ENCODE peak calls at places on chromosomes 6 and 20, in five cellular contexts. J is AG04450, Y is Peyer's patch, W is psoas muscle, Z is type B pancreatic cell. L is an unnamed sample.

GRCh38 chr6:90217621-90218496 is 78.8 kb downstream of the BACH2 start:
- DNase-seq in J (no peak), Y (peak), W (no peak), Z (peak), L (no peak)

GRCh38 chr6:152301806-152302568 is 335.2 kb downstream of the SYNE1 start:
- DNase-seq in J (peak), Y (peak), W (peak), Z (peak), L (peak)

GRCh38 chr20:34713194-34713943 is 9.2 kb downstream of the TP53INP2 start:
- DNase-seq in J (peak), Y (peak), W (no peak), Z (no peak), L (peak)

GRCh38 chr6:85923013-85923430 is 280.3 kb upstream of the SYNCRIP start:
- DNase-seq in J (peak), Y (no peak), W (no peak), Z (no peak), L (peak)

GRCh38 chr6:47134476-47135189 is 92.5 kb upstream of the ADGRF1 start:
- DNase-seq in J (peak), Y (no peak), W (no peak), Z (no peak), L (peak)

GRCh38 chr6:27503436-27504030 is 30.6 kb upstream of the ZNF184 start:
- DNase-seq in J (no peak), Y (peak), W (peak), Z (peak), L (peak)

GRCh38 chr6:111478064-111478476 is 4.9 kb downstream of the REV3L start:
- DNase-seq in J (no peak), Y (no peak), W (no peak), Z (no peak), L (no peak)

GRCh38 chr6:68756454-68757375 is 121.6 kb downstream of the ADGRB3 start:
- DNase-seq in J (no peak), Y (no peak), W (no peak), Z (no peak), L (no peak)

GRCh38 chr6:150635906-150636514 is 36.3 kb downstream of the PLEKHG1 start:
- DNase-seq in J (no peak), Y (no peak), W (no peak), Z (no peak), L (no peak)

GRCh38 chr6:154239392-154239791 is 117.2 kb downstream of the IPCEF1 start:
- DNase-seq in J (no peak), Y (no peak), W (no peak), Z (no peak), L (no peak)

GRCh38 chr6:72151742-72152141 is 265.4 kb downstream of the RIMS1 start:
- DNase-seq in J (no peak), Y (no peak), W (no peak), Z (no peak), L (no peak)

GRCh38 chr6:163570579-163571231 is 156.2 kb downstream of the QKI start:
- DNase-seq in J (no peak), Y (no peak), W (no peak), Z (no peak), L (no peak)

DNA sequence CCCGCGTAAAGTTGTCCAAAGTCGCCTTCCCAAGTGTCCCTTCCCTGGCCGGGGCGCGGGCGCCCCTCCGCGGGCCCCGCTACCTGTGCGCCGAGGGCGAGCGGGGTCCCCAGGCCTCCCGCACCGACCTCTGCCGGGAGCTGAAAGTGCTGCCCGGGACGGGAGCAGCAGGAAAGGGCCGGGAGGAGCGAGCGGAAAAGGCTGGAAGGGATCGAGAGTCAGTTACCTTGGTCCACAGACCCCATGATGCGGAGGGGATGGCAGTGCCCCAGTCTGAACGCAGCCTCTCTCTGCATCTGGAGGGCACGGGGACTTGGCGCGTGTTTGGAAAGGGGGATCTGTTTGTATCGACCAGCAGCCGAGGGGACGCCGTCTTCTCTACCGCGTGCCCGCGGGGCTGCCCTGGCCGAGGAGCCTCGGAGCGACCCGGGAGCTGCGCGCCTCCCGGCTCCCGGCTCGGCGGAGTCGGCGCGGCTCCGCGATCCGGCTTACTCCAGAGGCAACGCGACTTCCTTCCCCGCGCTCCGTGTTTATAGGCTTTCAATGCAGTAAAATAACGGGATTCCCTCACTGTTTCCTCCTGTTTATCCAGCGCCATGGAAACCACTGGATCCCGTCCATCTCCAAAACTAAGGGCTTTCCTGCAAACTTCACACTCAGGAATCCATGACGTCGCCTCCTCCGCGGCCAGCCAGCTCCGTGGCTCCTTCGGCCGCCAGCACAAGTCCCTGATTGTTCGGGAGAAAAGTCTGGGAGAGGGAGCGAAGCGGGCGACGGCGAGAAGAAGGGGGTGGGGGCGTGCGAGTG is 20.0 kb upstream of the NFATC2 start:
- DNase-seq in J (peak), Y (peak), W (peak), Z (peak), L (peak)
- TF ChIP-seq CTCF in J (peak), Y (no peak), W (no peak), Z (no peak), L (peak)

DNA sequence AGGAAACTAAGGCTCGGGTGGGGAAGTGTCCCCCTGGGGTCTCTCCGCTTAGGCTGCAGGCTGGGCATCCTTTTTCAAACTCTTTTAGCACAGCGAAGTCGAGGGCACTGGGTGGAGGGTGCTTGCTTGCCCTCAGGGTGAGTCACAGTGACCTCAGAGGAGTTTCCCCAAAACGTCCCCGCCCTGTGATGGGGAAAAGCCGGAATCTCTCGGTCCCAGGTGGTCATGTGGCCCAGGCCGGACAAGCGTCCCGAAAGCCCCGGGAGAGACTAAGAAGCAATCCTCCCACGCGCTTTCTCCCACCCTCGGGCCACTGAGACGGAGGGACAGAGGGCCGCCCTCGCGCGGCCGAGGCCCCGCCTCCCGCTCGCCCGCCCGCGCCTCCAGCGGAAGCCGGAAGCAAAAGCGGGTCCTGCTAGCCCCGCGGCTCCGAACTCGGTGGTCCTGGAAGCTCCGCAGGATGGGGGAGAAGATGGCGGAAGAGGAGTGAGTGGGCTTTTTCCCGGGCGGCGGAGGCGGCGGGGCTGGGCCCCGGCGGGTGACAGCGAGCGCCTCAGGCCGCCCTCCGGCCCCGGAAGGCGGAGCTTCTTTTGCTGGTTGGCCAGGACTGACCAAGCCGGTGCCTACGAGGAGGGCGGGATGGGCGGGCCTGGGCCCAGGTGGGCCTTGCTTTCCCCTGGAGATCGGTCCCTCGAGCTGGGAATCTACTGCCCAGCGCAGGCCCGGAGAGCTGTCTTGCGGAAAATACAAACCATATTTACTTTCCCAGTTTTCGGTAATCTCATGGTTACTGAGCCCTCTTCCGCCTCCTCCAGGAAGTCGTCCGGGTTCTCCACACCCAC is at the start of gene SLC9A8:
- DNase-seq in J (no peak), Y (peak), W (peak), Z (peak), L (peak)
- TF ChIP-seq CTCF in J (peak), Y (peak), W (peak), Z (peak), L (peak)

GRCh38 chr20:46270977-46271744 is 37.1 kb downstream of the CDH22 start:
- DNase-seq in J (no peak), Y (no peak), W (no peak), Z (no peak), L (no peak)
- TF ChIP-seq CTCF in J (no peak), Y (no peak), W (no peak), Z (no peak), L (no peak)

GRCh38 chr6:14396826-14397517 is 279.4 kb downstream of the CD83 start:
- DNase-seq in J (peak), Y (peak), W (peak), Z (no peak), L (no peak)
- TF ChIP-seq CTCF in J (peak), Y (peak), W (peak), Z (peak), L (peak)

GRCh38 chr6:130859161-130859867 is 32.1 kb downstream of the SMLR1 start:
- DNase-seq in J (no peak), Y (no peak), W (no peak), Z (no peak), L (no peak)

GRCh38 chr6:130862370-130862769 is 35.2 kb downstream of the SMLR1 start:
- DNase-seq in J (no peak), Y (no peak), W (no peak), Z (no peak), L (no peak)

GRCh38 chr6:130865793-130866192 is 38.6 kb downstream of the SMLR1 start:
- DNase-seq in J (no peak), Y (no peak), W (no peak), Z (no peak), L (no peak)

GRCh38 chr6:130863415-130864230 is 36.4 kb downstream of the SMLR1 start:
- DNase-seq in J (no peak), Y (no peak), W (no peak), Z (no peak), L (no peak)

DNA sequence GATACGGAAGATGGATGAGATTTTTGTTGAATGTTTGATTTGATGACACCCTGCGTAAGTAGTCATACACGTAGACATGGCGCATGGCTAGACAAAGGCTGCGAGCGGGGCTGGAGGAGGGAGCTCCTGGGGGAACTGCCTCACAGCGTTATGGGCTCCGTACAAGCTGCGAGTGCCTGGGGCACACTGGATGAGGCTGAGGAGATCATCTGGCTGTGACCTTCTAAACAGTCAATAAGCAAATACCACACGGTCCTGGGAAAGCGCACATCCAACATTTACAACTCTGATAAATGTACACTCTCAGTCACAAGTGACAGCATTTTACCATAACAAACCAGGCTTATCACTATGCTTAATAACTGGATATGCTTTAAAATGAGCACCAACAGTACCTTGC is 37.1 kb downstream of the SMLR1 start:
- DNase-seq in J (no peak), Y (no peak), W (no peak), Z (no peak), L (no peak)
- TF ChIP-seq CTCF in J (no peak), Y (no peak), W (no peak), Z (no peak), L (no peak)

DNA sequence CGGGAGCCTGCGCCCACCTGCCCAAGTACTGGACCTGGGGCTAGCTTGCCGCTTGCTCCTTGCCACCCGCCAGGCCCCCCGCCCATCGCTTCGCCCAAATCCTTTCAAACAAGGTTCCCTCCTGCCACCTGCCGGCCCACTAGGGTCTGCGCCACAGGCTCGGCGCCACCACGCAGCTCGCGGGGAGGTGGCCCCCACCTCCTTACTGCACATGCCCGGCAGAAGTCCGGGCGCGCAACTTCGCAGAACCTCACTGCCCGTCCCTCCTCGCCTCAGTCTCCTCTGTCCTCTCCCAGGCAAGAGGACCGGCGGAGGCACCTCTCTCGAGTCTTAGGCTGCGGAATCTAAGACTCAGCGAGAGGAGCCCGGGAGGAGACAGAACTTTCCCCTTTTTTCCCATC is 11.2 kb downstream of the GNAS-AS1 start:
- DNase-seq in J (no peak), Y (no peak), W (no peak), Z (no peak), L (no peak)
- TF ChIP-seq CTCF in J (peak), Y (no peak), W (peak), Z (peak), L (peak)